ENCODE peak calls at places on chromosomes 5 and 9, in six cellular contexts. Y is neuronal stem cell, Q is IMR-90, G is H1, N is H9, H is mesenchymal stem cell. E is an unnamed sample.

GRCh38 chr9:104209387-104209786 is 115.3 kb downstream of the SMC2 start:
- DNase-seq in H (no peak), Y (no peak), G (no peak), N (no peak), Q (no peak), E (no peak)

GRCh38 chr5:163306421-163306820 is 131.0 kb upstream of the CCNG1 start:
- DNase-seq in G (no peak), N (no peak), Q (no peak), Y (no peak), H (peak; percentile 1), E (no peak)

GRCh38 chr9:133114886-133115603 is 6.0 kb downstream of the RALGDS start:
- DNase-seq in G (no peak), H (no peak), N (no peak), Y (no peak), Q (no peak), E (no peak)

GRCh38 chr5:86968311-86968753 is 299.4 kb upstream of the RASA1 start:
- DNase-seq in G (no peak), Y (peak; percentile 14), H (peak; percentile 66), Q (peak; percentile 65), N (no peak), E (peak; percentile 67)

GRCh38 chr5:127892467-127893207 is 189.4 kb downstream of the CCDC192 start:
- DNase-seq in G (no peak), Y (no peak), Q (peak; percentile 68), N (no peak), H (peak; percentile 56), E (no peak)

GRCh38 chr9:100590481-100590880 is 12.6 kb downstream of the CAVIN4 start:
- DNase-seq in Q (peak; percentile 95), G (no peak), Y (no peak), H (peak; percentile 59), N (no peak), E (no peak)

GRCh38 chr5:31645420-31646081 is 6.6 kb downstream of the PDZD2 start:
- DNase-seq in H (no peak), Q (no peak), N (no peak), G (no peak), Y (no peak), E (no peak)

GRCh38 chr5:169202969-169203368 is 98.0 kb downstream of the SLIT3 start:
- DNase-seq in H (no peak), G (no peak), Q (no peak), Y (no peak), N (no peak), E (no peak)

GRCh38 chr5:54758038-54758437 is 227.4 kb downstream of the ESM1 start:
- DNase-seq in G (no peak), Q (peak; percentile 95), Y (no peak), N (no peak), H (peak; percentile 83), E (no peak)

GRCh38 chr5:10227396-10227795 is 22.3 kb downstream of the ATPSCKMT start:
- DNase-seq in H (no peak), N (no peak), Y (no peak), G (no peak), Q (peak; percentile 79), E (no peak)

GRCh38 chr5:171342362-171343111 is 33.5 kb downstream of the TLX3 start:
- DNase-seq in H (peak; percentile 71), Y (no peak), N (peak; percentile 62), G (peak; percentile 56), Q (peak; percentile 71), E (peak; percentile 45)

GRCh38 chr9:131238402-131239021 is 37.8 kb downstream of the FAM78A start:
- DNase-seq in N (no peak), Y (peak; percentile 21), G (no peak), H (peak; percentile 53), Q (peak; percentile 56), E (no peak)

GRCh38 chr9:110073356-110073666 is 134.6 kb downstream of the C9orf152 start:
- DNase-seq in Q (no peak), Y (no peak), G (no peak), N (no peak), H (no peak), E (no peak)

GRCh38 chr5:34474573-34475021 is 181.5 kb upstream of the RAI14 start:
- DNase-seq in G (no peak), H (peak; percentile 66), Y (peak; percentile 52), N (peak; percentile 56), Q (peak; percentile 77), E (peak; percentile 81)

GRCh38 chr5:5066276-5067186 is 73.6 kb upstream of the ADAMTS16 start:
- DNase-seq in N (no peak), H (no peak), G (no peak), Q (no peak), Y (no peak), E (no peak)

DNA sequence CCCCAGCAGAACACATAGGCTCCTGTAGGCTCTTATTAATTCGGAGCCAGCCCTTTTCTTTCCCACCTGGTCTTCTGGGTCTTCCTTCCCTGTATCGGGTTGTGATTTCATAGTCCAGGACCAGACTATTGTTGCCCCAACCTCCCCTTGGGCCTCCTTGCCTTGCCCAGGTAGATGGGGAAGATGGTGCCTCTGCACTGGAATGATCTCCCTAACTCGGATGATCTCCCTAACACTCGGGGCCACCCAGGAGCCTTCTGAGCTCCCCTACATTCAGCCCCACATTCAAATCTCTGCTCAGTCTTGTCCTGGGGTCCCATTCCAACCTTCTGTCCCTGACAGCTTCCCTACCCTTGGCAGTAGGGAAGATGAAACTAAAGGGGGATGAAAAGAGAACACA is 2.7 kb upstream of the IRF1 start:
- DNase-seq in G (no peak), Y (no peak), N (no peak), Q (no peak), H (no peak), E (no peak)
- H3K14ac ChIP-seq in G (no peak overlapping the region), Y (no peak overlapping the region), N (no peak overlapping the region), Q (no peak overlapping the region), H (no peak overlapping the region), E (no peak overlapping the region)

GRCh38 chr9:78601957-78602565 is 305.1 kb downstream of the PSAT1 start:
- DNase-seq in G (peak; percentile 55), Y (peak; percentile 42), Q (peak; percentile 66), N (no peak), H (peak; percentile 45), E (peak; percentile 44)

GRCh38 chr9:78595200-78595945 is 298.4 kb downstream of the PSAT1 start:
- DNase-seq in N (no peak), Q (peak; percentile 43), Y (no peak), H (no peak), G (no peak), E (no peak)

GRCh38 chr9:78605029-78605930 is 308.4 kb downstream of the PSAT1 start:
- DNase-seq in Q (no peak), N (no peak), Y (no peak), G (no peak), H (no peak), E (no peak)

GRCh38 chr9:78598120-78598519 is 301.2 kb downstream of the PSAT1 start:
- DNase-seq in Y (no peak), Q (no peak), H (no peak), N (no peak), G (no peak), E (no peak)

GRCh38 chr9:78599939-78600338 is 303.0 kb downstream of the PSAT1 start:
- DNase-seq in N (no peak), G (no peak), H (no peak), Y (no peak), Q (peak; percentile 8), E (no peak)
- H2AK5ac ChIP-seq in N (no peak overlapping the region), G (no peak overlapping the region), H (no peak overlapping the region), Y (no peak overlapping the region), Q (no peak overlapping the region), E (no peak overlapping the region)

GRCh38 chr9:23777328-23777727 is 48.7 kb downstream of the ELAVL2 start:
- DNase-seq in Y (no peak), N (no peak), G (no peak), H (no peak), Q (no peak), E (no peak)
- H4K8ac ChIP-seq in Y (no peak overlapping the region), N (no peak overlapping the region), G (no peak overlapping the region), H (no peak overlapping the region), Q (no peak overlapping the region), E (no peak overlapping the region)

GRCh38 chr5:158320934-158321333 is 462.0 kb upstream of the CLINT1 start:
- DNase-seq in H (no peak), Q (no peak), G (no peak), Y (no peak), N (no peak), E (no peak)

GRCh38 chr5:158322620-158323019 is 463.7 kb upstream of the CLINT1 start:
- DNase-seq in H (no peak), Q (no peak), G (no peak), N (no peak), Y (no peak), E (no peak)

GRCh38 chr5:158326241-158326640 is 467.3 kb upstream of the CLINT1 start:
- DNase-seq in Q (no peak), N (peak; percentile 39), H (no peak), G (peak; percentile 47), Y (no peak), E (no peak)
- H3K14ac ChIP-seq in Q (no peak overlapping the region), N (no peak overlapping the region), H (no peak overlapping the region), G (no peak overlapping the region), Y (no peak overlapping the region), E (no peak overlapping the region)

GRCh38 chr9:128684325-128685021 is 4.5 kb upstream of the SET start:
- DNase-seq in N (peak; percentile 87), Y (peak; percentile 63), G (peak; percentile 78), H (peak; percentile 79), Q (peak; percentile 76), E (peak; percentile 85)
- H2AK5ac ChIP-seq in N (no peak overlapping the region), Y (no peak overlapping the region), G (peak overlapping the region; percentile 47), H (peak overlapping the region; percentile 88), Q (peak overlapping the region; percentile 86), E (peak overlapping the region; percentile 36)

DNA sequence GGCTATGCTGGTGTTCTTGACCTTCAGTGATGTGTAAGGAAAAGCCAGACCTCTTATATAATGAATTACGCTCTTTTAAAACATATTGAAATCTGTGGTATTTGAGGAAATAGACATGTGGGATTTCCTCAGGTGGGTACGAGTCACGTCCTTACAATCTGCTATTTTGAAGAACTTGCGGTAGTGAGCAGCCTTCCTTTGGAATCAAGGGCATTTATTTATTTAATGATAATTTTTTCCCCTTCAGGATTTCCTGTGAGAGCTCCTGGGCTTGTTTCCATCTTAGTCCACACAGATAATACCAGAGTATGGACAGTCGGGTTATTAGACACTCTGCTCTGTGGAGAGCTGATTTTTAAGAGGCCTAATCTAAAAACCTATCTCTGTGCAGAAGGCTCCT is 167.9 kb downstream of the ARHGEF28 start:
- DNase-seq in G (no peak), Y (no peak), H (no peak), N (no peak), Q (peak; percentile 81), E (no peak)
- H4K8ac ChIP-seq in G (no peak overlapping the region), Y (no peak overlapping the region), H (no peak overlapping the region), N (no peak overlapping the region), Q (peak overlapping the region; percentile 66), E (no peak overlapping the region)

DNA sequence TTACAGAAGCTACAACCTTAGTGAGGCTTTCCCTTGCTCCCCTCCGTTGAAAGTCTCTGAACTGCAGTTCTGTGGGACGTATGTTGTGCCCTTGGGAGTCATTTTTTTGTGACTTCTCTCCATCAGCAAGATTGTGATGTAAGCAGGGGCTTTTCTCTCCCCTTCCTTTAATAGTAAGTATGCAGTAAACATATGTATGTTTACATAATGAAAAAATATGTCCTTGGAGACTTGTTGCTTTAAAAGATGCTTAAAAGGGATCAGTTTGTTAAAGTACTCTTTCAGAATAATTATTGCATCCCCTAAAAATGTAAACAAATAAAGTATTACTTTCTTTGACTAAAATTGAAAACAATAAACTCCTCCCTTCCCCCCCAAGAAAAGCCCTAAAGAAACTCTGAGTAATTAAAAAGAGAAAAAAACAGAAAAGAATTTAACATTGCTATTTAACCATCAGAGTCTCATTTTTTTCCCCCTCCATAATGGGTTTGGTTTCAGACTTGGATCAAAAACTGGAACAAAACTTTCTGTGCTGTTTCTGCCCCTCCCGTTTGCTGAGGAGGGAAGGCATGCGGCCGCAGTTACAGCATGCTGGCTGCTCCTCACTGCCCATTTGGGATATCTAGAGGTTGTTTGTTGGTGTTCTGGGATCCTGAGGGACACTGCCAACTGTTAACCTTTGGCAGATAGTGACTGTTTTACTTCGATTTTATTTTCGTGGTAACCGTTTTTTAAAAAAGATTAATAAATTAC is 40.2 kb downstream of the TRIO start:
- DNase-seq in N (no peak), Q (no peak), H (peak; percentile 50), Y (no peak), G (no peak), E (no peak)
- H3K14ac ChIP-seq in N (no peak overlapping the region), Q (peak overlapping the region; percentile 97), H (no peak overlapping the region), Y (no peak overlapping the region), G (no peak overlapping the region), E (no peak overlapping the region)

E was measured in trophoblast cell.